ENCODE peak calls at places on chromosomes 1 and 21, in seven cellular contexts. O, F, Y, A, I, G and P are unnamed samples.

GRCh38 chr1:87556326-87556725 is 227.6 kb downstream of the LMO4 start:
- DNase-seq in G (no peak), A (no peak), Y (no peak), F (no peak), I (no peak), O (no peak), P (no peak)

GRCh38 chr1:146019225-146020057 is 2.1 kb downstream of the HJV start:
- DNase-seq in G (no peak), A (no peak), O (no peak), Y (no peak), F (no peak), I (peak; percentile 82), P (no peak)

GRCh38 chr1:153526132-153526543 is 9.7 kb downstream of the S100A6 start:
- DNase-seq in I (no peak), G (no peak), F (no peak), A (no peak), Y (no peak), O (no peak), P (no peak)

GRCh38 chr1:110477445-110477957 is 26.6 kb downstream of the PROK1 start:
- DNase-seq in Y (no peak), A (no peak), F (no peak), O (no peak), I (peak; percentile 50), G (peak; percentile 85), P (no peak)

GRCh38 chr21:15063821-15064575 is 802 bp downstream of the NRIP1 start:
- DNase-seq in G (no peak), Y (peak; percentile 64), F (peak; percentile 65), A (no peak), I (peak; percentile 66), O (no peak), P (no peak)

GRCh38 chr1:22048351-22049192 is 3.9 kb upstream of the CDC42 start:
- DNase-seq in I (peak; percentile 37), F (no peak), Y (no peak), G (no peak), A (no peak), O (no peak), P (peak; percentile 27)

GRCh38 chr1:12518956-12519707 is 98.9 kb downstream of the DHRS3 start:
- DNase-seq in G (no peak), O (peak; percentile 49), Y (no peak), A (no peak), F (no peak), I (no peak), P (no peak)

GRCh38 chr1:64295136-64295535 is 91.7 kb downstream of the UBE2U start:
- DNase-seq in A (no peak), F (no peak), I (no peak), G (no peak), O (no peak), Y (no peak), P (no peak)

GRCh38 chr1:47584249-47584648 is 146.4 kb downstream of the FOXD2 start:
- DNase-seq in F (peak; percentile 65), G (no peak), I (no peak), O (no peak), A (no peak), Y (no peak), P (no peak)

GRCh38 chr1:204359474-204360255 is at the start of gene PLEKHA6:
- DNase-seq in I (peak; percentile 67), Y (no peak), F (no peak), G (no peak), A (no peak), O (no peak), P (no peak)

GRCh38 chr1:63946866-63947491 is 173.2 kb downstream of the ROR1 start:
- DNase-seq in I (no peak), A (no peak), Y (no peak), G (no peak), F (peak; percentile 66), O (peak; percentile 17), P (no peak)

DNA sequence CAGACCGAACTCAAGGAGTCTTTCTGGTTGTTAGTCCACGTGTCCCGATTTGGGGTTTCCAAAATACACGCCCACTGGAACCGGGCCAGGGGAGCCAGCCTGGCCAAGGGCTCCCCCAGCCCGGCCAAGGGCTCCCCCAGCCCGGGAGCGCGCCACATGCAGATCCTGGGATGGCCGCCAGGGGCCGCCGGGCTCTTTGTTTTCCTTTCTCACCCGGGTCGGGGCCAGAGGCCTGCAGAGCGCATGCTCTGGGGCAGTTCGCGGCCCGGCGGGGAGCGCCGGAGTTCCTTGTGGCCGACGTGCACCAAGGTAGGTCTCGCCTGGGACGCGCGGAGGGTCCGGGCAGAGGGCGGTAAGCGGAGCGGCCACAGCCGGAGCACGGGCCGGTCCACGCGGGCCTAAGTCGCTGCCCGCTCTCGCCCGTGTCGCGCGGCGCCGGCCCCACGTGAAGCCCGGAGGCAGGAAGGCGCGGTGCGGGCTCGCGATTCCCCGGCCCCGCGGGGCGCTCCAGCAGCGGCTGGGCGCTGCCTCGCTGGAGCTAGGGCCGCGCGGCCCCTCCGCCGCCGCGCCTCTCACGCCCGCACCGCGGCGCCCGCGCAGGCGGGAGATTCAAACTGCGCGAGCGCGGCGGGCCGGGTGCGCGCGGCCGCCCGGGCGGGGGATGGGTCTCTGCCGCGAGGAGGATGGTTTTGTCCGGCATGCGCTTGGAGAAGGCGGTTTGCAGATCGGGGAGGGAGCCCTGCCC is 12.3 kb downstream of the RCC1 start:
- DNase-seq in O (peak; percentile 91), G (no peak), Y (peak; percentile 92), I (peak; percentile 95), A (peak; percentile 83), F (peak; percentile 92), P (peak; percentile 90)
- TF ChIP-seq POLR2AphosphoS5 in O (peak; percentile 81), G (peak; percentile 84), Y (peak; percentile 60), I (peak; percentile 81), A (peak; percentile 40), F (peak; percentile 86), P (peak; percentile 49)

GRCh38 chr1:25011270-25011669 is 81.2 kb upstream of the RUNX3 start:
- DNase-seq in F (no peak), Y (no peak), A (no peak), I (no peak), G (no peak), O (no peak), P (no peak)

GRCh38 chr1:25009675-25010262 is 79.7 kb upstream of the RUNX3 start:
- DNase-seq in O (no peak), I (no peak), F (no peak), A (no peak), Y (no peak), G (no peak), P (no peak)

GRCh38 chr1:25006770-25007169 is 76.7 kb upstream of the RUNX3 start:
- DNase-seq in G (no peak), A (no peak), O (no peak), Y (no peak), F (peak; percentile 50), I (no peak), P (no peak)

GRCh38 chr1:25004355-25004754 is 74.3 kb upstream of the RUNX3 start:
- DNase-seq in F (no peak), Y (no peak), I (no peak), O (no peak), G (no peak), A (no peak), P (no peak)

DNA sequence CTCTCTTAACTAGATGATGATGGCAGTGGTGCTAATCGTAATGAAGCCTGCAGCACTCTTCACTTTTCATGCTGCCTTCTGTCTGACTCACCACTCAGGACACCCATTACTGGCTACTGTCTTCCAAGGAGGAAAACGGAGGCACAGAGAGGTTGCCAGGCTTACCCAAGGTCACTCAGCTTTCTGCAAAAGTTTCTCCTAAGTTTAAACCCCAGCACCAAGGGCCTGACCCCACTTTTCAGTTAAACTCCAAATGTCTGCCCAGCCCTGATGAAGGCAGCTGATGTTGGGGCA is 78.1 kb upstream of the RUNX3 start:
- DNase-seq in A (no peak), Y (no peak), O (no peak), G (no peak), I (no peak), F (no peak), P (no peak)
- TF ChIP-seq POLR2AphosphoS5 in A (no peak), Y (no peak), O (no peak), G (no peak), I (no peak), F (no peak), P (no peak)

GRCh38 chr1:6134741-6135510 is 45.2 kb downstream of the CHD5 start:
- DNase-seq in G (no peak), O (no peak), F (no peak), A (no peak), Y (no peak), I (no peak), P (no peak)
- TF ChIP-seq POLR2AphosphoS5 in G (no peak), O (no peak), F (no peak), A (no peak), Y (no peak), I (no peak), P (no peak)

GRCh38 chr1:6585841-6586240 is 6.0 kb downstream of the ZBTB48 start:
- DNase-seq in I (no peak), G (no peak), F (no peak), A (no peak), Y (no peak), O (no peak), P (no peak)

GRCh38 chr1:6588128-6588892 is 8.5 kb downstream of the ZBTB48 start:
- DNase-seq in F (no peak), G (no peak), O (no peak), I (no peak), Y (no peak), A (no peak), P (no peak)

GRCh38 chr1:6586404-6586816 is 6.6 kb downstream of the ZBTB48 start:
- DNase-seq in I (no peak), F (no peak), G (no peak), A (no peak), Y (no peak), O (no peak), P (no peak)

GRCh38 chr1:6588893-6589481 is 9.2 kb downstream of the ZBTB48 start:
- DNase-seq in I (no peak), G (no peak), A (no peak), O (no peak), F (no peak), Y (no peak), P (no peak)

GRCh38 chr1:6587261-6588005 is 7.6 kb downstream of the ZBTB48 start:
- DNase-seq in F (peak; percentile 57), Y (no peak), A (no peak), I (no peak), G (no peak), O (no peak), P (no peak)
- TF ChIP-seq POLR2AphosphoS5 in F (no peak), Y (no peak), A (no peak), I (no peak), G (no peak), O (no peak), P (no peak)

GRCh38 chr1:36157115-36157903 is 1.3 kb downstream of the MAP7D1 start:
- DNase-seq in F (no peak), G (no peak), O (no peak), Y (no peak), A (no peak), I (peak; percentile 36), P (no peak)
- TF ChIP-seq POLR2AphosphoS5 in F (no peak), G (no peak), O (peak; percentile 1), Y (no peak), A (no peak), I (no peak), P (no peak)